ENCODE peak calls at places on chromosome 19, in seven cellular contexts. I, Z, T, F, M, N and U are unnamed samples.
A peak's percentile ranks its signal among the peaks of the same experiment; 100 is the strongest.

GRCh38 chr19:47427241-47428176 is 8.2 kb upstream of the MEIS3 start:
- DNase-seq in I (peak; percentile 92), Z (peak; percentile 33), T (peak; percentile 44), F (peak; percentile 80), M (peak; percentile 78), N (peak; percentile 55), U (no peak)

GRCh38 chr19:41939861-41940442 is 11.7 kb upstream of the ERFL start:
- DNase-seq in I (peak; percentile 77), Z (no peak), T (no peak), F (peak; percentile 91), M (no peak), N (no peak), U (no peak)

GRCh38 chr19:21482863-21483276 is 22.5 kb upstream of the ZNF429 start:
- DNase-seq in I (peak; percentile 83), Z (peak; percentile 6), T (peak; percentile 7), F (peak; percentile 32), M (peak; percentile 74), N (peak; percentile 13), U (no peak)

GRCh38 chr19:47122359-47123335 is 8.0 kb upstream of the SAE1 start:
- DNase-seq in I (no peak), Z (peak; percentile 58), T (no peak), F (no peak), M (no peak), N (no peak), U (no peak)

GRCh38 chr19:41935781-41936415 is 7.6 kb upstream of the ERFL start:
- DNase-seq in I (no peak), Z (no peak), T (no peak), F (no peak), M (no peak), N (no peak), U (no peak)

GRCh38 chr19:19591133-19591825 is 27.2 kb downstream of the PBX4 start:
- DNase-seq in I (peak; percentile 51), Z (peak; percentile 23), T (no peak), F (no peak), M (peak; percentile 39), N (no peak), U (peak; percentile 26)

GRCh38 chr19:48450863-48451262 is 4.5 kb upstream of the KCNJ14 start:
- DNase-seq in I (no peak), Z (no peak), T (no peak), F (no peak), M (no peak), N (no peak), U (no peak)

GRCh38 chr19:18408053-18408476 is 10.6 kb upstream of the LRRC25 start:
- DNase-seq in I (peak; percentile 81), Z (no peak), T (no peak), F (peak; percentile 63), M (no peak), N (no peak), U (no peak)

GRCh38 chr19:16928351-16928750 is 39.6 kb downstream of the F2RL3 start:
- DNase-seq in I (no peak), Z (no peak), T (no peak), F (no peak), M (no peak), N (no peak), U (no peak)

GRCh38 chr19:45117167-45117594 is 24.2 kb downstream of the PPP1R37 start:
- DNase-seq in I (no peak), Z (no peak), T (no peak), F (peak; percentile 51), M (no peak), N (no peak), U (no peak)

GRCh38 chr19:28575816-28576215 is 637.1 kb downstream of the UQCRFS1 start:
- DNase-seq in I (no peak), Z (no peak), T (no peak), F (no peak), M (no peak), N (no peak), U (no peak)

GRCh38 chr19:28577666-28578065 is 635.3 kb downstream of the UQCRFS1 start:
- DNase-seq in I (no peak), Z (no peak), T (no peak), F (no peak), M (no peak), N (no peak), U (no peak)

GRCh38 chr19:28578786-28579505 is 634.0 kb downstream of the UQCRFS1 start:
- DNase-seq in I (no peak), Z (no peak), T (no peak), F (peak; percentile 54), M (no peak), N (no peak), U (no peak)

GRCh38 chr19:28577199-28577598 is 635.8 kb downstream of the UQCRFS1 start:
- DNase-seq in I (no peak), Z (no peak), T (no peak), F (no peak), M (no peak), N (no peak), U (no peak)

GRCh38 chr19:28578208-28578607 is 634.7 kb downstream of the UQCRFS1 start:
- DNase-seq in I (no peak), Z (no peak), T (no peak), F (no peak), M (no peak), N (no peak), U (no peak)
- H3K36me3 ChIP-seq in I (no peaks in the 10 kb centered on the region), Z (no peaks in the 10 kb centered on the region), T (no peaks in the 10 kb centered on the region), F (no peaks in the 10 kb centered on the region), M (no peaks in the 10 kb centered on the region), N (no peaks in the 10 kb centered on the region), U (no peaks in the 10 kb centered on the region)

DNA sequence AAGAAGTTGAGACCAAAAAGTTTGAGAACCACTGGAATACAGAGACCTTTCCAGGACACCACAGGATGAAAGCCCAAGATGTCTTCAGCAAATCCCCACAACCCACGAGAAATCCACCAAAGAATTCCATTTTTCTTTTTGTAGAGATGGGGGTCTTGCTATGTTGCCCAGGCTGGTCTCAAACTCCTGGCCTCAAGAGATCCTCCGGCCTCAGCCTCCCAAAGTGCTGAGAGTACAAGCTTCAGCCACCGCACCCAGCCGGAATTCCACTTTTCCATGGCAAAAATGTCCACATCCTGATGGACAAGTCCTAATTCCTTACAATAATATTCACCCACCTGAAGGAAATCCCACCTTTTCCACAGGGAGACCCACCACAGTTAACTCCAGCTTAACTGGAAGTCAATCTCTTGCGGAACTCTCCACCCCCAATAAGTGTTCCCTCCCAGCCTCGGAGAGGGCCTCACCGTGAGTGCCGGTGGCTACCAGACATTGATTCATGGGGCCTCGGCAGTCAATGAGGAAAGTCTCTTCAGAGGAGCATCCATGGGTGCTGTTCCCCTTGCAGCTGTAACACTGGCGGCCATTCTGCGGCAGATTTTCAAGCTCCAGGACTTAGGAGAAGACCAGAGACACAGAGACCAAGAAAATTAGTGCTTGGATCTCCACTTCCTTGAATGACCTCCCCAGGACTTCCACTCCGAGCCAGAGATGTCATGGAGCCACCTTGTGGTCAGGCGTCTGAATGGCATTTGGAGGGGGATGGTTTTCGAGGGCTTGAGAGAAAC is 12.3 kb upstream of the CADM4 start:
- DNase-seq in I (peak; percentile 88), Z (peak; percentile 75), T (no peak), F (peak; percentile 66), M (no peak), N (peak; percentile 77), U (no peak)
- TF ChIP-seq POLR2AphosphoS5 in I (no peak), Z (peak; percentile 34), T (no peak), F (no peak), M (no peak), N (no peak), U (no peak)

GRCh38 chr19:39307822-39308530 is 11.8 kb downstream of the IFNL1 start:
- DNase-seq in I (peak; percentile 74), Z (no peak), T (no peak), F (peak; percentile 4), M (no peak), N (no peak), U (no peak)
- TF ChIP-seq EZH2 in I (no peak), Z (no peak), T (no peak), F (no peak), M (no peak), N (peak; percentile 70), U (no peak)

DNA sequence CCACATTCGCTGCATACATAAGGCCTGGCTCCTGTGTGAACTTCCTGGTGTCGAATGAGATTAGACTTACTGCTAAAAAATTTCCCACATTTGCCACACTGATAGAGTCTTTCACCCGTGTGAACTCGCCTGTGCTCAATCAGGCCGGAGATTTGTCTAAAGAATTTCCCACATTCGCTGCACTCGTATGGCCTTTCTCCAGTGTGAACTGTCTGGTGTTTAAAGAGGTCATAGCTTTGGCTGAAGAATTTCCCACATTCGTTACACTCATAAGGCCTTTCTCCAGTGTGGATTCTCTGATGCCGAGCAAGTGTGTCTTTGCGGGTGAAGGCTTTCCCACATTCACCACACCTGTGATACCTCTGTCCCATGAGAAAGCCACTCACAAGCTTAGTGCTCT is 6.5 kb downstream of the ZNF671 start:
- DNase-seq in I (no peak), Z (no peak), T (no peak), F (no peak), M (no peak), N (no peak), U (no peak)
- H3K36me3 ChIP-seq in I (peaks cover 12% of the 10 kb centered on the region), Z (no peaks in the 10 kb centered on the region), T (no peaks in the 10 kb centered on the region), F (peaks cover 15% of the 10 kb centered on the region), M (peaks cover 11% of the 10 kb centered on the region), N (peaks cover 22% of the 10 kb centered on the region), U (peaks cover 26% of the 10 kb centered on the region)

GRCh38 chr19:2276429-2276989 is 5.5 kb downstream of the PEAK3 start:
- DNase-seq in I (no peak), Z (no peak), T (no peak), F (no peak), M (no peak), N (no peak), U (no peak)
- TF ChIP-seq POLR2AphosphoS5 in I (no peak), Z (no peak), T (no peak), F (no peak), M (no peak), N (no peak), U (no peak)

DNA sequence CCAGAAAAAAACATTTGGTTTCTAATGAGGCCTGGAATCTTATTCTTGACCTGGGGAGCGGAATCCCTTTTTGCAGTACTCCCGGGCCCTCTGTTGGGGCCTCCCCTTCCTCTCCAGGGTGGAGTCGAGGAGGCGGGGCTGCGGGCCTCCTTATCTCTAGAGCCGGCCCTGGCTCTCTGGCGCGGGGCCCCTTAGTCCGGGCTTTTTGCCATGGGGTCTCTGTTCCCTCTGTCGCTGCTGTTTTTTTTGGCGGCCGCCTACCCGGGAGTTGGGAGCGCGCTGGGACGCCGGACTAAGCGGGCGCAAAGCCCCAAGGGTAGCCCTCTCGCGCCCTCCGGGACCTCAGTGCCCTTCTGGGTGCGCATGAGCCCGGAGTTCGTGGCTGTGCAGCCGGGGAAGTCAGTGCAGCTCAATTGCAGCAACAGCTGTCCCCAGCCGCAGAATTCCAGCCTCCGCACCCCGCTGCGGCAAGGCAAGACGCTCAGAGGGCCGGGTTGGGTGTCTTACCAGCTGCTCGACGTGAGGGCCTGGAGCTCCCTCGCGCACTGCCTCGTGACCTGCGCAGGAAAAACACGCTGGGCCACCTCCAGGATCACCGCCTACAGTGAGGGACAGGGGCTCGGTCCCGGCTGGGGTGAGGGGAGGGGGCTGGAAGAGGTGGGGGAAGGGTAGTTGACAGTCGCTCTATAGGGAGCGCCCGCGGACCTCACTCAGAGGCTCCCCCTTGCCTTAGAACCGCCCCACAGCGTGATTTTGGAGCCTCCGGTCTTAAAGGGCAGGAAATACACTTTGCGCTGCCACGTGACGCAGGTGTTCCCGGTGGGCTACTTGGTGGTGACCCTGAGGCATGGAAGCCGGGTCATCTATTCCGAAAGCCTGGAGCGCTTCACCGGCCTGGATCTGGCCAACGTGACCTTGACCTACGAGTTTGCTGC is at the start of gene ICAM4:
- DNase-seq in I (peak; percentile 84), Z (peak; percentile 63), T (no peak), F (peak; percentile 80), M (no peak), N (peak; percentile 49), U (no peak)
- TF ChIP-seq EZH2 in I (peak; percentile 49), Z (no peak), T (no peak), F (no peak), M (no peak), N (peak; percentile 26), U (no peak)

GRCh38 chr19:49840736-49841249 is 10.2 kb upstream of the PTOV1 start:
- DNase-seq in I (peak; percentile 36), Z (no peak), T (no peak), F (no peak), M (no peak), N (no peak), U (no peak)
- H3K36me3 ChIP-seq in I (no peaks in the 10 kb centered on the region), Z (peaks cover 28% of the 10 kb centered on the region), T (peaks cover 23% of the 10 kb centered on the region), F (peaks cover 51% of the 10 kb centered on the region), M (peaks cover 2% of the 10 kb centered on the region), N (peaks cover 23% of the 10 kb centered on the region), U (peaks cover 22% of the 10 kb centered on the region)